ENCODE peak calls at places on chromosomes 3 and 15, in four cellular contexts. V, X, K and S are unnamed samples.

GRCh38 chr15:80831606-80832224 is 52.5 kb downstream of the CEMIP start:
- DNase-seq in V (no peak), X (no peak), K (no peak), S (no peak)

GRCh38 chr15:22968356-22968755 is 11.8 kb downstream of the CYFIP1 start:
- DNase-seq in K (no peak), V (no peak), X (peak), S (peak)

GRCh38 chr3:4734454-4734853 is 241.3 kb downstream of the ITPR1 start:
- DNase-seq in V (no peak), X (no peak), K (no peak), S (no peak)

GRCh38 chr15:40014390-40014789 is 24.6 kb downstream of the SRP14 start:
- DNase-seq in K (peak), X (no peak), V (no peak), S (no peak)

GRCh38 chr3:107992976-107993684 is 97.7 kb downstream of the CD47 start:
- DNase-seq in V (no peak), X (peak), K (no peak), S (no peak)

GRCh38 chr15:53586815-53587214 is 172.6 kb downstream of the WDR72 start:
- DNase-seq in V (peak), K (peak), X (no peak), S (no peak)

GRCh38 chr3:107690522-107691138 is 167.9 kb downstream of the BBX start:
- DNase-seq in K (no peak), V (no peak), X (peak), S (peak)

GRCh38 chr3:135779024-135779423 is 186.5 kb upstream of the PPP2R3A start:
- DNase-seq in K (no peak), X (no peak), V (no peak), S (no peak)

GRCh38 chr15:38049876-38050275 is 115.4 kb downstream of the TMCO5A start:
- DNase-seq in K (no peak), X (no peak), V (no peak), S (peak)

GRCh38 chr3:65732060-65732933 is 306.4 kb downstream of the MAGI1 start:
- DNase-seq in V (no peak), X (peak), K (peak), S (peak)

GRCh38 chr3:9627901-9628633 is 21.2 kb upstream of the MTMR14 start:
- DNase-seq in X (no peak), V (no peak), K (no peak), S (no peak)

GRCh38 chr3:133933097-133934024 is 37.7 kb upstream of the RAB6B start:
- DNase-seq in K (no peak), X (no peak), V (no peak), S (no peak)

GRCh38 chr3:129305592-129306091 is 27.0 kb downstream of the HMCES start:
- DNase-seq in X (peak), V (peak), K (peak), S (peak)

GRCh38 chr15:33871911-33872760 is 96.2 kb upstream of the CHRM5 start:
- DNase-seq in K (no peak), V (no peak), X (peak), S (no peak)